ENCODE peak calls at places on chromosome 1, in four cellular contexts. Y, L, I and Q are unnamed samples.

GRCh38 chr1:68571499-68571898 is 74.6 kb upstream of the DEPDC1 start:
- DNase-seq in I (peak; percentile 27), L (no peak), Y (no peak), Q (no peak)

GRCh38 chr1:202599669-202600431 is 110.4 kb downstream of the SYT2 start:
- DNase-seq in I (peak; percentile 69), Y (peak; percentile 64), L (peak; percentile 82), Q (peak; percentile 76)

GRCh38 chr1:212433577-212434462 is 1.1 kb downstream of the NENF start:
- DNase-seq in Y (no peak), L (no peak), I (no peak), Q (no peak)

GRCh38 chr1:77986810-77987209 is 7.9 kb upstream of the FUBP1 start:
- DNase-seq in Y (no peak), I (peak; percentile 33), L (no peak), Q (no peak)

GRCh38 chr1:64403331-64403730 is 66.6 kb upstream of the CACHD1 start:
- DNase-seq in Y (no peak), L (no peak), I (no peak), Q (peak; percentile 11)

GRCh38 chr1:1171551-1172340 is 1.9 kb upstream of the TTLL10 start:
- DNase-seq in L (no peak), Y (no peak), I (no peak), Q (no peak)

GRCh38 chr1:110728388-110728787 is 53.6 kb upstream of the KCNA3 start:
- DNase-seq in Y (no peak), I (no peak), L (no peak), Q (no peak)

GRCh38 chr1:116569776-116570357 is 959 bp downstream of the CD58 start:
- DNase-seq in L (no peak), Y (no peak), I (no peak), Q (no peak)

DNA sequence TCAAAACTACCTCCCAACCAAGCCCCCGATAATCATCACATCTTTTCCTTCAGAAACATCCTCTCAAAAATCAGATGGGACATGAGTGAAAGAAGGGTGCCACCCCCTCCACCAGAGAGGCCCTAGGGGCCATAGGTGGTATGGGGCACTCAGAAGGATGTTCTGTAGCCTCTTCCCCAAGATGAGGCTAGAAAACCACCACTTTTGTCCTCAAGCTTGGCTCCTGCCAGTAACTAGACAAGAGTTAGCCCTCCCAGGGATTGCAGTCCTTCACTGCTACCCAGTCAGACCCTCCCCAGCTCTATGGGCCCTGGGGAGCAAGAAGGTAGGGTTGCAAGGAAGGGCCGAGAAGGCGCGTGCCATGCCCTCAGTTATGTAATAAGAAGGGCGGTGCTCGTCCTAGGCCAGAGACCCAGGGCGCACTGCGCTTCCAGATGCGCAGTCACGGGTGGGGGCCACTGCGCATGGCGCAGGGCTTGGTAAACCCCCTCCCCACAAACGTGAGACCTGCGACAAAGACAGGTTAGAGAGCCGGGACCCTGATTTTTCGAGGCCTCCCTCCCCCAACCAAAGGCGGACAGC is 69.7 kb downstream of the CD46 start:
- DNase-seq in I (no peak), L (no peak), Y (no peak), Q (no peak)
- H3K4me2 ChIP-seq in I (no peak overlapping the region), L (peak overlapping the region; percentile 95), Y (peak overlapping the region; percentile 89), Q (no peak overlapping the region)

GRCh38 chr1:86151427-86151826 is 5.1 kb downstream of the COL24A1 start:
- DNase-seq in Y (no peak), I (no peak), L (no peak), Q (no peak)
- H3K4me2 ChIP-seq in Y (no peak overlapping the region), I (no peak overlapping the region), L (no peak overlapping the region), Q (no peak overlapping the region)

GRCh38 chr1:19704247-19705113 is 39.8 kb downstream of the HTR6 start:
- DNase-seq in Y (peak; percentile 23), I (peak; percentile 47), L (peak; percentile 76), Q (peak; percentile 74)
- H3K4me2 ChIP-seq in Y (no peak overlapping the region), I (no peak overlapping the region), L (no peak overlapping the region), Q (no peak overlapping the region)

GRCh38 chr1:54807756-54808155 is 6.6 kb upstream of the TTC22 start:
- DNase-seq in Y (no peak), L (no peak), I (no peak), Q (no peak)

GRCh38 chr1:54805981-54806381 is 4.9 kb upstream of the TTC22 start:
- DNase-seq in L (no peak), Y (no peak), I (no peak), Q (no peak)

GRCh38 chr1:54808443-54809207 is 7.5 kb upstream of the TTC22 start:
- DNase-seq in I (no peak), L (no peak), Y (no peak), Q (peak; percentile 8)

GRCh38 chr1:54805466-54805865 is 4.3 kb upstream of the TTC22 start:
- DNase-seq in I (no peak), Y (no peak), L (no peak), Q (no peak)

GRCh38 chr1:54806931-54807611 is 5.9 kb upstream of the TTC22 start:
- DNase-seq in I (peak; percentile 57), L (no peak), Y (no peak), Q (no peak)
- H3K4me2 ChIP-seq in I (no peak overlapping the region), L (no peak overlapping the region), Y (no peak overlapping the region), Q (no peak overlapping the region)

DNA sequence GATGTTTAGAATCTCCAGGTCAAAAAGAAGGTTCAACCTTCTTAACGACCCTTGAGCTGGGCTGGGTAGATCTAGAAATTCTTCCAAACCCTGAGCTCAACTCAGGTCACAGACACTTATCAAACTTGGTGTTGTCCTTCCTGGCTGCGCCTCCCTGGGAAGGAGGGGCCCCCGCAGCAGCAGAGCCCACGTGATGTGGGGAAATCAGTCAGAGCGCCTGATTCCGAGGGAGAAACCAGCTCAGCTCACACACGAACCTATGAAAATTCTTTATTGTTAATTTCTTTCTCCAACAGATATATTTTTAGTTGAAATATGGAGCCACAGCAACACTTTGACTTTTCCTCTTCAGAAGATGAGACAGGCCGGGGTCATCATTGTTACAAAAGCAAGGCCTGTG is 24.3 kb upstream of the CLSTN1 start:
- DNase-seq in Y (no peak), I (no peak), L (no peak), Q (no peak)
- H3K4me2 ChIP-seq in Y (no peak overlapping the region), I (no peak overlapping the region), L (no peak overlapping the region), Q (no peak overlapping the region)

GRCh38 chr1:231176421-231176820 is 14.6 kb downstream of the TRIM67 start:
- DNase-seq in Y (no peak), I (no peak), L (no peak), Q (no peak)
- H3K4me2 ChIP-seq in Y (no peak overlapping the region), I (no peak overlapping the region), L (no peak overlapping the region), Q (no peak overlapping the region)

GRCh38 chr1:93625582-93626327 is 55.9 kb downstream of the BCAR3 start:
- DNase-seq in Y (no peak), L (no peak), I (peak; percentile 37), Q (peak; percentile 73)

GRCh38 chr1:93621246-93621645 is 60.4 kb downstream of the BCAR3 start:
- DNase-seq in Y (no peak), L (no peak), I (no peak), Q (no peak)

GRCh38 chr1:93623875-93624274 is 57.8 kb downstream of the BCAR3 start:
- DNase-seq in Y (no peak), I (peak; percentile 70), L (no peak), Q (peak; percentile 71)

GRCh38 chr1:93620841-93621210 is 60.8 kb downstream of the BCAR3 start:
- DNase-seq in L (no peak), I (peak; percentile 46), Y (no peak), Q (no peak)

DNA sequence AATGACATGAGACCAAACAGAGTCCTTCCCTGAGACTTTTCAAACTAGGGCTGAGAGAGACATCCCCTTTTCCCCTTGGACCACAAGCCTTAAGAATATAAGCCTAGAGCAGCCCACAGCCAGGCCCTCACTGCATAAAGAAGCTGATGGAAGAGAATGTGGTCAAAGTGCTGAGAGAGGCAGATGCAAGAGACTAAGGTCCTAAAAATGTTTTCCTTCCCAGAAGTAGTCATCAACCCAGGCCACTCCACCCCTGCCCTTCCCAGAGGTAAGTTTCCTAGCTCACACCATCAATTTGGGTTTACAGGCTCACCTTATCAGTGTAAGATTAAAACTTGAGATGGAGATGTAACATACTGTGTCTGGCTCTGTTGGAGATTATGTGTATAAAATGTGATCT is 58.2 kb downstream of the BCAR3 start:
- DNase-seq in Y (no peak), I (no peak), L (no peak), Q (no peak)
- H3K4me2 ChIP-seq in Y (no peak overlapping the region), I (peak overlapping the region; percentile 21), L (peak overlapping the region; percentile 7), Q (no peak overlapping the region)

GRCh38 chr1:34331527-34331926 is 154.8 kb downstream of the C1orf94 start:
- DNase-seq in I (no peak), Y (no peak), L (no peak), Q (no peak)

GRCh38 chr1:34328281-34328680 is 151.6 kb downstream of the C1orf94 start:
- DNase-seq in I (no peak), L (no peak), Y (no peak), Q (no peak)

GRCh38 chr1:34330061-34330460 is 153.4 kb downstream of the C1orf94 start:
- DNase-seq in L (no peak), I (no peak), Y (no peak), Q (no peak)

GRCh38 chr1:34332996-34333395 is 156.3 kb downstream of the C1orf94 start:
- DNase-seq in L (no peak), Y (no peak), I (no peak), Q (no peak)
- H3K4me2 ChIP-seq in L (no peak overlapping the region), Y (no peak overlapping the region), I (no peak overlapping the region), Q (no peak overlapping the region)

DNA sequence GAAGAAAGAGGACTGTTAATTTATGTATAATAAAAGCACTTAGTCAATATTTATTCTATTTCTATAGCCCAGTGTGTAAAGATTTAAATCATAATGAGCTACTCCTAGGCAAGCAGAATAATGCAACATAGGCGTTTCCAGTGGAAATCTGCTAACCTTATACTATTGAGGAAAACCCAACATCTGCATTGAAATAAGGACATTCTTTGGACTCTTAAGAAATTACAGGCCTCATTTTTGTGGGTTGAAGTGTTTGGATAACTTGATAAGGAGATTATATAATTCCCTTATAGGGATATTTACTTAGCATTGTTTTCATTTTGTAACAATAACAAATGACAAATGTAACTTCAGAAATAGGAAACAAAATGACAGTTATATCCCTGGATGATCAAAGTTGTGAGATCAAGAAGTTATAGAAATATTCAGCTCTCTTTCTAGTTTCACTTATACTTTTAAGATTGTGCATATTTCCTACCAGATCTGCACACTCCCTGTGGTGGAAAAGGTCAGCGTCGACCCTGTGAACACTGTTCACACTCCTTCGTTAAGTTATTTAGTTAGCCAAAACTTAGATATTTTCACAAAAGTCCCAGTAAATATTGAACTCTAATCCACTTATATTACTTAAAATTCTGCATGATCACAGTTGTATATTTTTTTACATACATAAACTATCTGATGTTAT is 284.4 kb upstream of the C1orf105 start:
- DNase-seq in L (no peak), I (no peak), Y (no peak), Q (peak; percentile 84)
- H3K4me2 ChIP-seq in L (no peak overlapping the region), I (no peak overlapping the region), Y (no peak overlapping the region), Q (no peak overlapping the region)

GRCh38 chr1:155531624-155532023 is 31.0 kb downstream of the ASH1L start:
- DNase-seq in Y (no peak), L (no peak), I (no peak), Q (no peak)

GRCh38 chr1:155540000-155540874 is 22.4 kb downstream of the ASH1L start:
- DNase-seq in L (no peak), Y (no peak), I (no peak), Q (no peak)

GRCh38 chr1:155537193-155537592 is 25.4 kb downstream of the ASH1L start:
- DNase-seq in I (no peak), L (no peak), Y (no peak), Q (no peak)
- H3K4me2 ChIP-seq in I (no peak overlapping the region), L (no peak overlapping the region), Y (no peak overlapping the region), Q (no peak overlapping the region)